ENCODE peak calls at places on chromosome 9, in eight cellular contexts. One of them, this sample, is unnamed. For H3K36me3 and H3K27me3, the result is how much of the 10 kb centered on the place peaks cover.

GRCh38 chr9:70402213-70402612 is 12.2 kb downstream of the KLF9 start:
- DNase-seq in colonic mucosa: no peak
- DNase-seq in CD8-positive, alpha-beta memory T cell: no peak
- DNase-seq in right atrium auricular region: no peak
- DNase-seq in IMR-90: no peak
- DNase-seq in brain microvascular endothelial cell: no peak
- DNase-seq in breast epithelium: no peak
- DNase-seq in heart left ventricle: no peak
- DNase-seq in this sample: no peak

GRCh38 chr9:120713257-120714087 is 798 bp downstream of the MEGF9 start:
- DNase-seq in heart left ventricle: peak
- DNase-seq in CD8-positive, alpha-beta memory T cell: peak
- DNase-seq in brain microvascular endothelial cell: no peak
- DNase-seq in IMR-90: no peak
- DNase-seq in breast epithelium: no peak
- DNase-seq in right atrium auricular region: no peak
- DNase-seq in colonic mucosa: peak
- DNase-seq in this sample: peak

GRCh38 chr9:97593960-97594359 is 39.2 kb downstream of the TSTD2 start:
- DNase-seq in CD8-positive, alpha-beta memory T cell: no peak
- DNase-seq in heart left ventricle: no peak
- DNase-seq in brain microvascular endothelial cell: no peak
- DNase-seq in breast epithelium: no peak
- DNase-seq in colonic mucosa: no peak
- DNase-seq in right atrium auricular region: no peak
- DNase-seq in IMR-90: peak
- DNase-seq in this sample: no peak

GRCh38 chr9:123218831-123219230 is 49.6 kb downstream of the STRBP start:
- DNase-seq in right atrium auricular region: no peak
- DNase-seq in IMR-90: no peak
- DNase-seq in breast epithelium: no peak
- DNase-seq in CD8-positive, alpha-beta memory T cell: no peak
- DNase-seq in brain microvascular endothelial cell: no peak
- DNase-seq in heart left ventricle: no peak
- DNase-seq in colonic mucosa: no peak
- DNase-seq in this sample: no peak

GRCh38 chr9:4762889-4763521 is 22.0 kb upstream of the AK3 start:
- DNase-seq in colonic mucosa: peak
- DNase-seq in heart left ventricle: peak
- DNase-seq in breast epithelium: no peak
- DNase-seq in brain microvascular endothelial cell: peak
- DNase-seq in right atrium auricular region: peak
- DNase-seq in IMR-90: no peak
- DNase-seq in CD8-positive, alpha-beta memory T cell: no peak
- DNase-seq in this sample: peak

GRCh38 chr9:6598249-6598725 is 47.2 kb downstream of the GLDC start:
- DNase-seq in heart left ventricle: no peak
- DNase-seq in brain microvascular endothelial cell: no peak
- DNase-seq in IMR-90: peak
- DNase-seq in breast epithelium: no peak
- DNase-seq in right atrium auricular region: no peak
- DNase-seq in CD8-positive, alpha-beta memory T cell: no peak
- DNase-seq in colonic mucosa: no peak
- DNase-seq in this sample: no peak

GRCh38 chr9:27379311-27380236 is 82.6 kb upstream of the EQTN start:
- DNase-seq in right atrium auricular region: no peak
- DNase-seq in heart left ventricle: no peak
- DNase-seq in brain microvascular endothelial cell: no peak
- DNase-seq in IMR-90: no peak
- DNase-seq in breast epithelium: no peak
- DNase-seq in colonic mucosa: peak
- DNase-seq in CD8-positive, alpha-beta memory T cell: no peak
- DNase-seq in this sample: no peak

GRCh38 chr9:79572032-79572890 is 496 bp downstream of the TLE4 start:
- DNase-seq in brain microvascular endothelial cell: peak
- DNase-seq in heart left ventricle: peak
- DNase-seq in CD8-positive, alpha-beta memory T cell: no peak
- DNase-seq in IMR-90: peak
- DNase-seq in colonic mucosa: peak
- DNase-seq in breast epithelium: peak
- DNase-seq in right atrium auricular region: no peak
- DNase-seq in this sample: no peak

GRCh38 chr9:89440548-89440947 is 57.4 kb downstream of the SEMA4D start:
- DNase-seq in right atrium auricular region: peak
- DNase-seq in IMR-90: no peak
- DNase-seq in colonic mucosa: no peak
- DNase-seq in brain microvascular endothelial cell: no peak
- DNase-seq in heart left ventricle: no peak
- DNase-seq in CD8-positive, alpha-beta memory T cell: no peak
- DNase-seq in breast epithelium: no peak
- DNase-seq in this sample: no peak

GRCh38 chr9:82313697-82314096 is 325.1 kb downstream of the SPATA31D1 start:
- DNase-seq in breast epithelium: no peak
- DNase-seq in right atrium auricular region: no peak
- DNase-seq in CD8-positive, alpha-beta memory T cell: no peak
- DNase-seq in heart left ventricle: no peak
- DNase-seq in colonic mucosa: no peak
- DNase-seq in IMR-90: no peak
- DNase-seq in brain microvascular endothelial cell: no peak
- DNase-seq in this sample: no peak

GRCh38 chr9:3136999-3137675 is 293.2 kb upstream of the PUM3 start:
- DNase-seq in CD8-positive, alpha-beta memory T cell: no peak
- DNase-seq in IMR-90: no peak
- DNase-seq in heart left ventricle: no peak
- DNase-seq in right atrium auricular region: no peak
- DNase-seq in breast epithelium: no peak
- DNase-seq in brain microvascular endothelial cell: no peak
- DNase-seq in colonic mucosa: no peak
- DNase-seq in this sample: no peak

GRCh38 chr9:100700689-100701318 is 122.9 kb downstream of the CAVIN4 start:
- DNase-seq in colonic mucosa: no peak
- DNase-seq in right atrium auricular region: no peak
- DNase-seq in brain microvascular endothelial cell: no peak
- DNase-seq in heart left ventricle: no peak
- DNase-seq in breast epithelium: no peak
- DNase-seq in IMR-90: peak
- DNase-seq in CD8-positive, alpha-beta memory T cell: no peak
- DNase-seq in this sample: peak

GRCh38 chr9:73173526-73174411 is 22.1 kb downstream of the ANXA1 start:
- DNase-seq in heart left ventricle: no peak
- DNase-seq in CD8-positive, alpha-beta memory T cell: no peak
- DNase-seq in IMR-90: no peak
- DNase-seq in breast epithelium: no peak
- DNase-seq in brain microvascular endothelial cell: no peak
- DNase-seq in colonic mucosa: no peak
- DNase-seq in right atrium auricular region: no peak
- DNase-seq in this sample: no peak

GRCh38 chr9:105651806-105652205 is 10.5 kb upstream of the TAL2 start:
- DNase-seq in heart left ventricle: no peak
- DNase-seq in breast epithelium: no peak
- DNase-seq in brain microvascular endothelial cell: no peak
- DNase-seq in colonic mucosa: no peak
- DNase-seq in CD8-positive, alpha-beta memory T cell: no peak
- DNase-seq in IMR-90: no peak
- DNase-seq in right atrium auricular region: no peak
- DNase-seq in this sample: peak

GRCh38 chr9:129435996-129436676 is 184.8 kb downstream of the C9orf50 start:
- DNase-seq in heart left ventricle: peak
- DNase-seq in breast epithelium: no peak
- DNase-seq in IMR-90: no peak
- DNase-seq in right atrium auricular region: no peak
- DNase-seq in colonic mucosa: no peak
- DNase-seq in brain microvascular endothelial cell: no peak
- DNase-seq in CD8-positive, alpha-beta memory T cell: no peak
- DNase-seq in this sample: no peak

GRCh38 chr9:22452415-22453010 is 5.9 kb downstream of the DMRTA1 start:
- DNase-seq in colonic mucosa: peak
- DNase-seq in CD8-positive, alpha-beta memory T cell: peak
- DNase-seq in right atrium auricular region: peak
- DNase-seq in breast epithelium: no peak
- DNase-seq in IMR-90: peak
- DNase-seq in heart left ventricle: peak
- DNase-seq in brain microvascular endothelial cell: peak
- DNase-seq in this sample: no peak

DNA sequence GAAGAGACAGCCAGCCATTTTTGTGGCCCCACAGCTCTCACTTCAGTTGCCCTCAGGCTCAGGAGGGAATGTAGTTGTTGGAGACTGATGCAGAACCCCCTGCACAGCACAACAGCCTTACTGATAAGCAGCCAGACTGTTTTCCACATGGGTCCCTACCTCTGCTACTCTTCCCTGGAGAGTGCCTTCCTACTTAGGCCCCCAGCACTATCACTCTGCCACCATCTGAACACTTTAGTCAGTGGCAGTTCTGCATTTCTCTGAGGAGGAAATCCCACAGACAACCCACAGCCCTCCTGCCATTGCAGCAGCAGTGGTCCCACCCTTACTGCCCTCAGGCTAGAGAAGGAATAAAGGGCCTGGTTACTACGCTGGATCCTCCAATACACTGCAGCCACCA is 61.8 kb upstream of the PTPRD start:
- DNase-seq in CD8-positive, alpha-beta memory T cell: no peak
- DNase-seq in right atrium auricular region: no peak
- DNase-seq in breast epithelium: no peak
- DNase-seq in IMR-90: no peak
- DNase-seq in colonic mucosa: no peak
- DNase-seq in brain microvascular endothelial cell: no peak
- DNase-seq in heart left ventricle: no peak
- DNase-seq in this sample: no peak
- H3K4me3 ChIP-seq in CD8-positive, alpha-beta memory T cell: no peak
- H3K4me3 ChIP-seq in right atrium auricular region: no peak
- H3K4me3 ChIP-seq in breast epithelium: no peak
- H3K4me3 ChIP-seq in IMR-90: no peak
- H3K4me3 ChIP-seq in colonic mucosa: no peak
- H3K4me3 ChIP-seq in brain microvascular endothelial cell: no peak
- H3K4me3 ChIP-seq in heart left ventricle: no peak
- H3K4me3 ChIP-seq in this sample: no peak

DNA sequence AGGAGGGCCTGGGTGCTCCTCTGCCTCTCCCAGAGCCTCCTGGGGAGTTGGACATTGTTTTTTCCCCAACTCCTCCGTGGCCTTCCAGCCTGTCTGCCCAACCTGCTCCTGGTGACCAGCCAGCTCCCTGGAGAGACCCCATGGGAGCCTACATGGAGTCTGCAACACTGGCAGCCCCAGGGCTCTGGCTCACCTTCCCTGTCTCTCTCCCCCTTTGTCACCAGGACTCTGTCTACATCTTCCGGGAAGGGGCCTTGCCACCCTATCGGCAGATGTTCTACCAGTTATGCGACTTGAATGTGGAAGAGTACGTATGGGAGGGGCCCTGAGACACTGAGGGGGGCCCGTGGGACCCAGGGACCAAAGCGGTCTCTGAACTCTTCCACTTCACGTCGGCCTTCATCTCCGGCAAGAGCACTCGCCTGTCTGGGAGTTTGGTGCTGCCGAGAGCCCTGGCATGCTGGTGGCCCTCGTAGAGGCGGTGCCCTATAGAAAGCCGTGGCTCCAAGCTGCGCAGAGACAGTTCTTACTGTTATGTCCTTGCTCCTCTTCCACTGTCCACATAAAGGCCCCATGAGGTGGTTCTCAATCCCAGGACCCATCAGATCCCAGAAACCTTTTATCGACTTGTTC is 5.9 kb upstream of the CEL start:
- DNase-seq in IMR-90: no peak
- DNase-seq in colonic mucosa: no peak
- DNase-seq in brain microvascular endothelial cell: no peak
- DNase-seq in heart left ventricle: no peak
- DNase-seq in breast epithelium: no peak
- DNase-seq in right atrium auricular region: no peak
- DNase-seq in CD8-positive, alpha-beta memory T cell: no peak
- DNase-seq in this sample: no peak
- H3K36me3 ChIP-seq in IMR-90: half or more
- H3K36me3 ChIP-seq in colonic mucosa: under half
- H3K36me3 ChIP-seq in brain microvascular endothelial cell: under half
- H3K36me3 ChIP-seq in heart left ventricle: half or more
- H3K36me3 ChIP-seq in breast epithelium: under half
- H3K36me3 ChIP-seq in right atrium auricular region: half or more
- H3K36me3 ChIP-seq in CD8-positive, alpha-beta memory T cell: under half
- H3K36me3 ChIP-seq in this sample: under half

GRCh38 chr9:98974554-98974953 is 30.8 kb downstream of the COL15A1 start:
- DNase-seq in right atrium auricular region: no peak
- DNase-seq in IMR-90: no peak
- DNase-seq in brain microvascular endothelial cell: no peak
- DNase-seq in heart left ventricle: no peak
- DNase-seq in colonic mucosa: no peak
- DNase-seq in CD8-positive, alpha-beta memory T cell: no peak
- DNase-seq in breast epithelium: no peak
- DNase-seq in this sample: no peak

GRCh38 chr9:98974994-98975712 is 31.4 kb downstream of the COL15A1 start:
- DNase-seq in IMR-90: peak
- DNase-seq in breast epithelium: peak
- DNase-seq in right atrium auricular region: peak
- DNase-seq in heart left ventricle: peak
- DNase-seq in brain microvascular endothelial cell: peak
- DNase-seq in CD8-positive, alpha-beta memory T cell: peak
- DNase-seq in colonic mucosa: peak
- DNase-seq in this sample: peak

GRCh38 chr9:98972641-98973545 is 29.2 kb downstream of the COL15A1 start:
- DNase-seq in heart left ventricle: no peak
- DNase-seq in right atrium auricular region: no peak
- DNase-seq in breast epithelium: no peak
- DNase-seq in brain microvascular endothelial cell: no peak
- DNase-seq in IMR-90: no peak
- DNase-seq in CD8-positive, alpha-beta memory T cell: no peak
- DNase-seq in colonic mucosa: no peak
- DNase-seq in this sample: no peak

GRCh38 chr9:98974106-98974505 is 30.4 kb downstream of the COL15A1 start:
- DNase-seq in breast epithelium: no peak
- DNase-seq in heart left ventricle: no peak
- DNase-seq in brain microvascular endothelial cell: no peak
- DNase-seq in IMR-90: no peak
- DNase-seq in right atrium auricular region: no peak
- DNase-seq in CD8-positive, alpha-beta memory T cell: no peak
- DNase-seq in colonic mucosa: no peak
- DNase-seq in this sample: no peak

DNA sequence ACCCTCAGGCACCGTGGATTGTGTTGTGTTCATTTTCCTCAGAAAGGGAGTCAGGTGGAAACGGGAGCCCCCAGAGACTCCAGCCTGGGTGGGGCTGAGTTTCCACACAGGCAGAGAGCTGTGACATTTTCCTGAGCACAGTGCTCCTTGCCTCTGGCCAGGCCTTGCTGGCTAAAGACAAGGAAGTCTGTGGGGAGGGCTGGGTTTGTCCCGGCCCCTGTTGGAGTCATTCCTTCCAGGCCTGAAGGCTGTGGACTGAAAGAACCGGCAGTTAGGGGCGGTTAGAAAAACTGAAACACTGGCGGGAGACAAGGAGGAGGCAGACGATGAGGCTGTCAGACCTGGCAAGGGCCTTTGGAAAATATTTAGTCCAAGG is 29.8 kb downstream of the COL15A1 start:
- DNase-seq in brain microvascular endothelial cell: no peak
- DNase-seq in IMR-90: no peak
- DNase-seq in colonic mucosa: no peak
- DNase-seq in CD8-positive, alpha-beta memory T cell: no peak
- DNase-seq in breast epithelium: no peak
- DNase-seq in right atrium auricular region: peak
- DNase-seq in heart left ventricle: peak
- DNase-seq in this sample: no peak
- H3K27me3 ChIP-seq in brain microvascular endothelial cell: under half
- H3K27me3 ChIP-seq in IMR-90: under half
- H3K27me3 ChIP-seq in colonic mucosa: under half
- H3K27me3 ChIP-seq in CD8-positive, alpha-beta memory T cell: under half
- H3K27me3 ChIP-seq in breast epithelium: under half
- H3K27me3 ChIP-seq in right atrium auricular region: under half
- H3K27me3 ChIP-seq in heart left ventricle: under half
- H3K27me3 ChIP-seq in this sample: under half

GRCh38 chr9:136136127-136136445 is 17.4 kb upstream of the TMEM250 start:
- DNase-seq in colonic mucosa: no peak
- DNase-seq in brain microvascular endothelial cell: no peak
- DNase-seq in IMR-90: no peak
- DNase-seq in right atrium auricular region: no peak
- DNase-seq in heart left ventricle: no peak
- DNase-seq in CD8-positive, alpha-beta memory T cell: no peak
- DNase-seq in breast epithelium: no peak
- DNase-seq in this sample: no peak
- H3K4me3 ChIP-seq in colonic mucosa: no peak
- H3K4me3 ChIP-seq in brain microvascular endothelial cell: no peak
- H3K4me3 ChIP-seq in IMR-90: no peak
- H3K4me3 ChIP-seq in right atrium auricular region: no peak
- H3K4me3 ChIP-seq in heart left ventricle: no peak
- H3K4me3 ChIP-seq in CD8-positive, alpha-beta memory T cell: no peak
- H3K4me3 ChIP-seq in breast epithelium: no peak
- H3K4me3 ChIP-seq in this sample: no peak

This sample was measured in H7.